ENCODE peak calls at places on chromosomes 4 and X, in seven cellular contexts. T, L, X, W, J, Q and E are unnamed samples.
A peak's percentile ranks its signal among the peaks of the same experiment; 100 is the strongest.

GRCh38 chr4:169621754-169622481 is 1.5 kb downstream of the CLCN3 start:
- DNase-seq in T (peak; percentile 59), L (no peak), X (no peak), W (no peak), J (peak; percentile 77), Q (no peak), E (peak; percentile 43)

GRCh38 chr4:77818077-77818666 is 996 bp downstream of the CNOT6L start:
- DNase-seq in T (peak; percentile 87), L (peak; percentile 65), X (peak; percentile 83), W (peak; percentile 19), J (peak; percentile 75), Q (peak; percentile 23), E (peak; percentile 59)

GRCh38 chrX:114976321-114976720 is 41.1 kb downstream of the IL13RA2 start:
- DNase-seq in T (no peak), L (no peak), X (no peak), W (no peak), J (no peak), Q (no peak), E (no peak)

GRCh38 chr4:152246659-152247058 is 289.2 kb downstream of the FBXW7 start:
- DNase-seq in T (no peak), L (no peak), X (no peak), W (no peak), J (no peak), Q (no peak), E (no peak)

GRCh38 chr4:174549696-174550095 is 27.4 kb upstream of the HPGD start:
- DNase-seq in T (peak; percentile 18), L (no peak), X (no peak), W (no peak), J (peak; percentile 55), Q (no peak), E (no peak)

GRCh38 chr4:40980318-40980883 is 230.6 kb downstream of the NSUN7 start:
- DNase-seq in T (no peak), L (no peak), X (no peak), W (no peak), J (peak; percentile 54), Q (no peak), E (no peak)

GRCh38 chr4:16967722-16968121 is 69.3 kb upstream of the LDB2 start:
- DNase-seq in T (peak; percentile 1), L (no peak), X (no peak), W (no peak), J (no peak), Q (no peak), E (no peak)

GRCh38 chr4:82721819-82722423 is 76.7 kb downstream of the SCD5 start:
- DNase-seq in T (no peak), L (peak; percentile 27), X (peak; percentile 42), W (no peak), J (peak; percentile 16), Q (no peak), E (no peak)

GRCh38 chr4:6845574-6845973 is 63.0 kb downstream of the KIAA0232 start:
- DNase-seq in T (no peak), L (no peak), X (no peak), W (no peak), J (no peak), Q (no peak), E (no peak)

GRCh38 chrX:27915617-27916016 is 65.6 kb downstream of the DCAF8L1 start:
- DNase-seq in T (no peak), L (no peak), X (no peak), W (no peak), J (peak; percentile 17), Q (no peak), E (no peak)

GRCh38 chr4:144948009-144948408 is 150.0 kb downstream of the ANAPC10 start:
- DNase-seq in T (no peak), L (no peak), X (peak; percentile 75), W (no peak), J (no peak), Q (no peak), E (no peak)

GRCh38 chr4:104394409-104394813 is 100.3 kb downstream of the CXXC4 start:
- DNase-seq in T (no peak), L (peak; percentile 51), X (peak; percentile 63), W (no peak), J (peak; percentile 38), Q (no peak), E (no peak)

GRCh38 chr4:100190643-100191600 is 654 bp upstream of the DDIT4L start:
- DNase-seq in T (peak; percentile 36), L (peak; percentile 26), X (peak; percentile 74), W (no peak), J (peak; percentile 2), Q (no peak), E (no peak)

GRCh38 chr4:123833156-123833555 is 436.6 kb downstream of the SPRY1 start:
- DNase-seq in T (no peak), L (no peak), X (no peak), W (no peak), J (peak; percentile 59), Q (no peak), E (peak; percentile 41)

GRCh38 chr4:8731364-8731763 is 138.8 kb downstream of the CPZ start:
- DNase-seq in T (no peak), L (no peak), X (no peak), W (no peak), J (no peak), Q (no peak), E (no peak)

GRCh38 chr4:184748251-184748652 is 14.4 kb upstream of the CENPU start:
- DNase-seq in T (no peak), L (no peak), X (no peak), W (no peak), J (no peak), Q (peak; percentile 28), E (no peak)

GRCh38 chrX:47181301-47181700 is 12.3 kb upstream of the UBA1 start:
- DNase-seq in T (no peak), L (no peak), X (no peak), W (no peak), J (no peak), Q (no peak), E (no peak)

GRCh38 chr4:154344686-154345085 is 146.9 kb downstream of the DCHS2 start:
- DNase-seq in T (no peak), L (peak; percentile 25), X (peak; percentile 37), W (no peak), J (no peak), Q (no peak), E (no peak)

GRCh38 chrX:110847334-110847733 is 51.7 kb upstream of the CHRDL1 start:
- DNase-seq in T (peak; percentile 76), L (no peak), X (peak; percentile 14), W (no peak), J (peak; percentile 77), Q (no peak), E (peak; percentile 67)
- TF ChIP-seq CTCF in T (peak; percentile 54), L (peak; percentile 63), X (peak; percentile 33), W (peak; percentile 60), J (peak; percentile 67), Q (peak; percentile 88), E (peak; percentile 52)

DNA sequence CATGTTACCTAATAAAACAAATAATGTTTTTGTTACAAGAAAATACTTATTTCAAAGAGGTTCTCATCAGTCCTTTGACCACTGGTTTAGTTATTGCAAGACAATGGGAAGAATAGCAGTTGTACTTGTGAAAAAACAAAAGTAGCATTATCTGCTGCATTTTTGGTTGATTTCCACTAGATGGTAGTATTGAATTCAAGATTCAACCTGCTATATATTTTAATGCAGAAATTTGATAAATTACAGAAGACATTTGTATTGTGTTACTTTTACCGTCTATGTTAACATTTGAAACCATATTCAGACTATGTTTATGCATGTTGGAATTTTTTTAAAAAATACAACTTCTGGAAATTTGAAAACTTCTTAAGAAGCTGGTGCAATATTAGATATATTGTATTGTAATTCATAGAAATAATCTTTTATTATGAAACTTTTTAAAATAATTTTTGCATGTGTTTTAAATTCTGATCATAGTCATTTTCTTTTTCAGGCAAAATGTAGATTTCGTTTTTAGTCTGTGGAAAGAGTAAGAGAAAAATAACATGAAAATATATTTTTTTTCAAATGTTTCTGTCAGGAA is 56.4 kb downstream of the SPCS3 start:
- DNase-seq in T (peak; percentile 52), L (no peak), X (no peak), W (no peak), J (peak; percentile 35), Q (no peak), E (no peak)
- TF ChIP-seq CTCF in T (peak; percentile 57), L (peak; percentile 48), X (peak; percentile 20), W (peak; percentile 56), J (peak; percentile 63), Q (peak; percentile 68), E (no peak)

GRCh38 chrX:131827935-131828334 is 195.2 kb upstream of the STK26 start:
- DNase-seq in T (peak; percentile 20), L (peak; percentile 35), X (peak; percentile 70), W (no peak), J (peak; percentile 75), Q (no peak), E (no peak)

GRCh38 chrX:131828482-131828881 is 194.6 kb upstream of the STK26 start:
- DNase-seq in T (no peak), L (no peak), X (no peak), W (no peak), J (no peak), Q (no peak), E (no peak)

GRCh38 chrX:131831185-131831520 is 191.9 kb upstream of the STK26 start:
- DNase-seq in T (no peak), L (no peak), X (no peak), W (no peak), J (no peak), Q (no peak), E (no peak)

GRCh38 chrX:131826572-131826971 is 196.5 kb upstream of the STK26 start:
- DNase-seq in T (no peak), L (no peak), X (no peak), W (no peak), J (no peak), Q (no peak), E (no peak)

GRCh38 chrX:131830400-131831184 is 192.5 kb upstream of the STK26 start:
- DNase-seq in T (peak; percentile 83), L (peak; percentile 70), X (peak; percentile 90), W (no peak), J (peak; percentile 92), Q (peak; percentile 40), E (peak; percentile 68)
- TF ChIP-seq CTCF in T (peak; percentile 49), L (peak; percentile 44), X (peak; percentile 35), W (no peak), J (peak; percentile 78), Q (peak; percentile 60), E (peak; percentile 41)

GRCh38 chrX:83759872-83760271 is 101.1 kb upstream of the CYLC1 start:
- DNase-seq in T (no peak), L (no peak), X (no peak), W (no peak), J (peak; percentile 17), Q (no peak), E (no peak)
- TF ChIP-seq CTCF in T (peak; percentile 24), L (peak; percentile 30), X (peak; percentile 23), W (no peak), J (peak; percentile 51), Q (no peak), E (peak; percentile 25)

GRCh38 chrX:1491851-1492349 is 39.2 kb upstream of the ASMTL start:
- DNase-seq in T (no peak), L (peak; percentile 47), X (peak; percentile 48), W (no peak), J (peak; percentile 72), Q (no peak), E (no peak)
- TF ChIP-seq CTCF in T (no peak), L (no peak), X (no peak), W (no peak), J (no peak), Q (no peak), E (no peak)